ENCODE peak calls at places on chromosomes 4 and X, in six cellular contexts. J is neural progenitor cell, S is dorsolateral prefrontal cortex, D is brain microvascular endothelial cell, L is fibroblast of the aortic adventitia, N is body of pancreas. O is an unnamed sample.

GRCh38 chr4:14528921-14529320 is 473.4 kb upstream of the CPEB2 start:
- DNase-seq in J (no peak), D (no peak), N (no peak), L (no peak), S (no peak), O (no peak)

GRCh38 chr4:1401409-1402020 is 4.7 kb downstream of the NKX1-1 start:
- DNase-seq in D (no peak), J (no peak), L (no peak), N (peak), S (no peak), O (no peak)

GRCh38 chr4:8274772-8275241 is 5.3 kb downstream of the HTRA3 start:
- DNase-seq in N (peak), S (peak), J (peak), L (peak), D (peak), O (peak)

GRCh38 chrX:124263743-124264142 is 68.7 kb upstream of the TEX13D start:
- DNase-seq in L (no peak), S (no peak), D (no peak), J (no peak), N (no peak), O (no peak)

GRCh38 chr4:147589586-147589985 is 27.6 kb upstream of the TMEM184C start:
- DNase-seq in N (no peak), J (no peak), D (peak), S (no peak), L (no peak), O (no peak)

GRCh38 chr4:109887071-109887470 is 25.6 kb upstream of the EGF start:
- DNase-seq in J (no peak), D (no peak), L (no peak), N (no peak), S (no peak), O (no peak)

GRCh38 chrX:54439967-54440871 is at the start of gene TSR2:
- DNase-seq in S (peak), N (peak), D (peak), J (peak), L (peak), O (peak)

GRCh38 chr4:174674305-174674840 is 152.1 kb upstream of the HPGD start:
- DNase-seq in J (no peak), S (no peak), N (no peak), D (no peak), L (peak), O (peak)

GRCh38 chr4:124710911-124711310 is 1.6 kb downstream of the ANKRD50 start:
- DNase-seq in L (peak), S (no peak), J (no peak), N (peak), D (peak), O (peak)

GRCh38 chrX:40971736-40972135 is 113.5 kb upstream of the USP9X start:
- DNase-seq in J (no peak), L (no peak), S (no peak), N (no peak), D (no peak), O (no peak)

GRCh38 chrX:793216-793770 is 162.7 kb downstream of the SHOX start:
- DNase-seq in N (no peak), J (peak), D (no peak), L (no peak), S (no peak), O (no peak)

GRCh38 chr4:10167201-10167600 is 50.6 kb upstream of the WDR1 start:
- DNase-seq in D (no peak), J (no peak), S (no peak), N (no peak), L (no peak), O (no peak)

GRCh38 chrX:129139837-129140679 is 383.2 kb downstream of the SMARCA1 start:
- DNase-seq in J (no peak), N (no peak), D (peak), S (no peak), L (no peak), O (no peak)

GRCh38 chr4:158787718-158788441 is 19.1 kb downstream of the FNIP2 start:
- DNase-seq in L (peak), N (no peak), D (no peak), S (no peak), J (peak), O (no peak)

GRCh38 chr4:28009541-28009940 is 1148.9 kb downstream of the STIM2 start:
- DNase-seq in J (no peak), D (no peak), S (no peak), N (no peak), L (no peak), O (no peak)

GRCh38 chr4:106266201-106266600 is 49.8 kb downstream of the TBCK start:
- DNase-seq in N (no peak), S (no peak), D (peak), L (peak), J (no peak), O (peak)

GRCh38 chr4:151117371-151117962 is 18.0 kb downstream of the RPS3A start:
- DNase-seq in J (peak), N (peak), D (peak), L (peak), S (peak), O (peak)

GRCh38 chr4:2258091-2259035 is 3.5 kb downstream of the MXD4 start:
- DNase-seq in D (no peak), J (no peak), N (no peak), S (peak), L (no peak), O (no peak)

GRCh38 chr4:37816006-37816405 is 10.5 kb upstream of the PGM2 start:
- DNase-seq in N (no peak), L (no peak), D (no peak), J (no peak), S (no peak), O (no peak)

GRCh38 chr4:83561381-83561780 is 25.5 kb downstream of the GPAT3 start:
- DNase-seq in J (no peak), L (peak), N (no peak), D (peak), S (no peak), O (peak)

GRCh38 chr4:26175016-26175786 is 145.6 kb upstream of the RBPJ start:
- DNase-seq in J (no peak), N (no peak), D (no peak), L (no peak), S (no peak), O (no peak)

GRCh38 chr4:113455081-113455480 is 306.5 kb downstream of the CAMK2D start:
- DNase-seq in S (no peak), D (no peak), J (no peak), L (no peak), N (no peak), O (no peak)

GRCh38 chr4:36230523-36230922 is 13.8 kb downstream of the ARAP2 start:
- DNase-seq in S (no peak), N (no peak), D (no peak), J (no peak), L (no peak), O (no peak)

GRCh38 chr4:7771541-7772507 is 167.8 kb downstream of the AFAP1 start:
- DNase-seq in S (no peak), N (no peak), L (no peak), D (no peak), J (no peak), O (no peak)

GRCh38 chr4:117796677-117797076 is 237.6 kb upstream of the NDST3 start:
- DNase-seq in N (no peak), J (no peak), L (no peak), D (no peak), S (no peak), O (no peak)

GRCh38 chrX:40093586-40093985 is 4.2 kb downstream of the BCOR start:
- DNase-seq in L (no peak), N (no peak), J (peak), D (no peak), S (no peak), O (no peak)

GRCh38 chr4:101014417-101014816 is 332.9 kb downstream of the PPP3CA start:
- DNase-seq in D (no peak), J (no peak), L (no peak), N (no peak), S (no peak), O (no peak)

GRCh38 chr4:31051151-31051550 is 331.0 kb downstream of the PCDH7 start:
- DNase-seq in J (no peak), D (no peak), L (no peak), N (no peak), S (no peak), O (no peak)

GRCh38 chrX:121871122-121871521 is 823.7 kb downstream of the GLUD2 start:
- DNase-seq in L (no peak), N (no peak), D (no peak), J (no peak), S (no peak), O (no peak)

GRCh38 chr4:86446996-86447395 is 87.1 kb upstream of the MAPK10 start:
- DNase-seq in D (no peak), L (no peak), S (no peak), J (no peak), N (no peak), O (no peak)

GRCh38 chr4:157045507-157046127 is 30.3 kb upstream of the GLRB start:
- DNase-seq in S (no peak), D (peak), L (peak), N (peak), J (peak), O (peak)

DNA sequence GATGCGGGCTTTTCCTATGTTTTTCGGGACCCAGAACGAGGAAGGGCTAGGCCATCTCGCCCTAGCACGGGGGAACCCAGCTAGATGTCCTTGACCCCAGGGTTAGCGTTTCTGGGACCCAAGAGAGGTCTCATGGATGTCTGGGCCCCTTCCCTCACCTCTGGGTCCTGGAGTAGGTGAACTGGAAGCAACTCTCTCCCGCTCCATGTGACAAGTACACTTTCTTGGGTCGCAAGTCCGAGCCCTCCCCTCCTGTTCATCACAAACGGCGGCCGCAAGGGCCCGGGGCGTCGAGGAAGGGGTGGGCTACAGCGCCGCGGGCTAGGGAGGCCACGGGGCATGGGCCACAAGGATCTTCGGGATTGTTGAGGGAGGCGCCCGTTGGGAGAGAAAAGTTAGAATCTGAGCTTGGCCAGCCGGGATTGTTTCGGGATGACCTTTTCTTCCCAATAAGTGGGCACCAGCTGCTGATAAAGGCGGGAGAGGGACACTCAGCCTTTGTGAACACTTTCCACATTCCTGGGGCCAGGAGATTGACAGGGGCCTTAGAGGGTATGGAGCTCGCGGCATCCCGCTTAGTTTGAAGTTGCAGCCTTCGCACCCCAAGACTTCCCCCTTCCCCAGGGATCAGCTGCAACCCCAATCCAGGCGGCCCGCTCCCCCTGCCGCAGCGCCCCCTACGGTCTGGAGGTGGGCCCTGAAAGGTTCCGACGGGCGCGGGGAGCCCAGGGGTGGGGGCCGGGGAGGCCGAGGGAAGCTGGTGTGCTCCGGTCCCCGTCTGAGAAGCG is 137.0 kb upstream of the ZIC3 start:
- DNase-seq in N (no peak), S (no peak), J (peak), D (no peak), L (no peak), O (no peak)
- TF ChIP-seq CTCF in N (no peak), S (no peak), J (peak), D (no peak), L (no peak), O (no peak)

DNA sequence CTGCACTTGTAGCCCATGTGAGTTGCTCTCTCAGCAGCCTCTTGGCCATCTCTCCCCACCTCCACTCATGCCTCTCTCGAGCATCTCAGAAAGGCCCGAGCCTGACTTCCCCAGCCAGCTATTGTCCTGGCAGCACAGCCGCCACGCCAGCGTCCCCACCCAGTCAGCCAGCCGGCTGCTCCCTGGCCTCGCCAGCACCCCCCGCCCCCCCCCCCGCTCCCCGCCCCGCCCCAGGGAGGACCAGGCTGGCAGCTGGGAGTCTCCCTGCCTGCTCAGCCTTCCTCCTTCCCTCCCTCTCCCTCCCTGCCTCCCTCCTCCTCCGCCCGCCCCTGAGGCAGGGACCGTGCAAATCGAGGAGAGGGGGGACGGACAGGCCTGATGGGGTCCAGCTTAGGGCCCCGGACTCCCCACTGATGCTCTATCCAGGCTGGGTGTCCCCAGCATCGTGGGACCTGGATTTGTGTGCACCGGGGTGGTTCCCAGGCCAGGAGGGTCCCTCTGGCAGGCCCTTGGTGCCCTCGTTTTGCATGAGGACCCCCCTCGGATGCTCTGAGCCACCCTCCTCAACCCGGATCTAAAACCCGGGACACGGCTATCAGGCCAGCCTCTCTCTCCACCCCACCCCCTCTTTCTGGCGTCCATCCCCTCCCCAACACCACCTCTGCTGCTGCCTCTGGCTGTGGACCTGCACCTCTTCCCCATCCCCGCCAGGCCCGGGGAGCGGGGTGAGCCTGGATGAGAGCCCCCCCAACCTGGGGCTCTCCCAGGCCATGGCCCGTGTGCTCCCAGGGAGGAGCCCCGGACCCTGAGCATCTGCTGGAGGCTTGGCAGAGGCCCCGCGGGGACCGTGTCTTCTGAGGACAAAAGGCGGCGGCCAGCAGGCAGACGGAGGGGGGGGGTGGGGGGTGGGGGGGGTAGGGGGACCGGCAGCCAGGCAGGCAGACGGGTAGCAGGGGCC is at the start of gene GPR173:
- DNase-seq in N (no peak), D (peak), L (peak), S (peak), J (peak), O (peak)
- H3K4me3 ChIP-seq in N (no peak), D (peak), L (peak), S (peak), J (peak), O (peak)

GRCh38 chrX:45842207-45842900 is 641.7 kb upstream of the DIPK2B start:
- DNase-seq in D (no peak), N (no peak), L (no peak), S (no peak), J (no peak), O (no peak)

GRCh38 chrX:45845142-45845541 is 644.5 kb upstream of the DIPK2B start:
- DNase-seq in N (no peak), L (no peak), J (no peak), D (no peak), S (no peak), O (no peak)

GRCh38 chrX:45842916-45843315 is 642.2 kb upstream of the DIPK2B start:
- DNase-seq in D (no peak), N (no peak), J (no peak), S (no peak), L (no peak), O (no peak)

GRCh38 chrX:45846328-45846727 is 645.7 kb upstream of the DIPK2B start:
- DNase-seq in D (no peak), N (no peak), L (no peak), J (no peak), S (no peak), O (no peak)

DNA sequence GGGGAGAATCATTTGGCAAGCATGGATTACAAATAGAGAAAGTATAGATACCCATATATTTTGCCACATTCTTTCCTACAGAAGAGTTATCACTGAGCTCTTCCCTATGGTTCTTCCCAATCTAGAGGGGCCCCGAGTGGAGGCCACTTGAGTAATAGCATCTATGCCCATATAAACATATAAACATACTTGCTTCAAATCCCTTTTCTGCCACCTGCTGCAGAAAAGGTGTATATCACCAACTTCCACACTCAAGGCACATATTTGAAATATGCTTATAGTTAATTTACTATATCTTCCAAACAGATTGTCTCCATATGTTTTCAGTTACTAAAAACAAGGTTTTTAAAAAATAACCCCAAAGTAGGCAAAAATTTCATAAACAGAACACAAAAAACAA is 642.8 kb upstream of the DIPK2B start:
- DNase-seq in D (no peak), S (no peak), J (no peak), N (no peak), L (peak), O (peak)
- TF ChIP-seq CTCF in D (no peak), S (no peak), J (no peak), N (no peak), L (no peak), O (no peak)

DNA sequence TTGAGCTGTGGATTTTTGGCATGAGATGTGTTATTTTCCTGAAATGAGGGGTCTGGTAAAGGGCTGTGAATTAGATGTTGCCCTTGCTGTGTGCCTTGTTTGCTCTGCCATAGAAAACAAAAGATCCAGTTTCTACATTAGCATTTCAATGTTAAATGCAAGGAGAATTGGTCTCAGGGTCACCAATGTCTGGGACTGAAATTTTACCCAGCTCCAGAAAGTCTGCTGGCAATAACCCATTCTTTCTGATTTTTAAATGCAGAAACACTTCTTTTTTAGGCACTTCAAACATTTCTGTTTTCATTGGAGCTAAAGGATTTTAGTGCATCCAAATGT is 13.8 kb upstream of the FREM3 start:
- DNase-seq in S (no peak), D (no peak), N (no peak), L (no peak), J (no peak), O (no peak)
- H3K4me3 ChIP-seq in S (no peak), D (no peak), N (no peak), L (no peak), J (no peak), O (no peak)

GRCh38 chr4:54428940-54429339 is 199.8 kb downstream of the PDGFRA start:
- DNase-seq in S (no peak), N (no peak), D (no peak), L (no peak), J (no peak), O (no peak)

GRCh38 chr4:54427826-54428225 is 198.7 kb downstream of the PDGFRA start:
- DNase-seq in D (no peak), J (no peak), S (no peak), L (no peak), N (no peak), O (no peak)

DNA sequence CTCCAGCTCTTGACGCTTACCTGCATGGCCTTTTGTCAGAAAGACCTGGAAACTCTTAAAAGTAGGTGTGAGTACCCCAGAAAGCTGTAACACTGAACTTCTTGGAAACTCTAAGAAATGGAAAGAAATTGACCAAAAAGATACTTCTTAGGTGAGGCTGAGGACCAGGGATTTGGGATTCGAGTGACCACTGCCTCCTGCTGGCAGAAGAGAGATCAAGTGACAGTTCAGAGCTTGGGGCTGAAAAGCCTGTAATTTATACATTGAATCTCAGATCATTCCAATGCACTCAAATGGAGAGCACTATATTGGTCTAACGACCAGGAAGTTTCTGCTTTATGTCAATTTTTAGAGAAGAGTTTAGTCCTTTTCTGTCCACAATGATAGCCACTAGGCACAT is 204.6 kb downstream of the PDGFRA start:
- DNase-seq in J (peak), N (no peak), S (no peak), L (peak), D (peak), O (peak)
- TF ChIP-seq CTCF in J (peak), N (peak), S (peak), L (peak), D (peak), O (peak)

DNA sequence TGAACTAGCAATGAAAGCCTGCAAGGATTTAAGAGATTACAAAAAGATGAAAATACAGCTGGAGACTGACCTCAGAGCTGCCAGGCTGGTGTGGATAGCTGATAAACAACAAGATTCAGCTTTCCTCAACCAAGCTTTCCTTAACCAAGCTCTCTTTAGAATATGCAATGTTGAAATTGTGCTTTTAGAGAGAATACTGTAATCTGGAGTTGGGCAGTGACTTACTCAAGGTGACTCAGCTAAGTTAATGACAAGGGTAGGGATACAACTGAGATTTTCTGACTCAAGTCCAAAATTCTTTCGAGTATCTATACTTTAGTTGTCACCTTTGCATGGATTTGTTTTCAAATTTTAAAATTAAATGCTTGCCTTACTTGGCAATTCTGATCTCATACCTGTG is 98.0 kb downstream of the AMMECR1 start:
- DNase-seq in D (no peak), L (peak), N (no peak), S (no peak), J (no peak), O (peak)
- H3K4me3 ChIP-seq in D (no peak), L (no peak), N (no peak), S (no peak), J (no peak), O (no peak)

GRCh38 chr4:127997534-127998388 is 32.6 kb downstream of the ABHD18 start:
- DNase-seq in S (no peak), D (no peak), N (peak), L (peak), J (no peak), O (peak)
- TF ChIP-seq CTCF in S (peak), D (no peak), N (peak), L (peak), J (peak), O (peak)

O was measured in fibroblast of pulmonary artery.